ENCODE peak calls at places on chromosomes 7 and 10, in eight cellular contexts. One of them, this sample, is unnamed. For H3K9me3, the result is how much of the 10 kb centered on the place peaks cover.

GRCh38 chr10:21927601-21928000 is 75.9 kb downstream of the DNAJC1 start:
- DNase-seq in thyroid gland: no peak
- DNase-seq in sigmoid colon: no peak
- DNase-seq in IMR-90: peak
- DNase-seq in testis: no peak
- DNase-seq in body of pancreas: no peak
- DNase-seq in tibial nerve: no peak
- DNase-seq in heart left ventricle: no peak
- DNase-seq in this sample: no peak

GRCh38 chr7:104775581-104775980 is 238.4 kb upstream of the KMT2E start:
- DNase-seq in thyroid gland: no peak
- DNase-seq in sigmoid colon: no peak
- DNase-seq in IMR-90: no peak
- DNase-seq in testis: no peak
- DNase-seq in body of pancreas: no peak
- DNase-seq in tibial nerve: no peak
- DNase-seq in heart left ventricle: no peak
- DNase-seq in this sample: no peak

GRCh38 chr7:31439165-31439564 is 74.7 kb upstream of the ITPRID1 start:
- DNase-seq in thyroid gland: no peak
- DNase-seq in sigmoid colon: no peak
- DNase-seq in IMR-90: no peak
- DNase-seq in testis: no peak
- DNase-seq in body of pancreas: no peak
- DNase-seq in tibial nerve: no peak
- DNase-seq in heart left ventricle: no peak
- DNase-seq in this sample: no peak

GRCh38 chr10:69439350-69439739 is 11.9 kb upstream of the TSPAN15 start:
- DNase-seq in thyroid gland: no peak
- DNase-seq in sigmoid colon: peak
- DNase-seq in IMR-90: no peak
- DNase-seq in testis: no peak
- DNase-seq in body of pancreas: peak
- DNase-seq in tibial nerve: no peak
- DNase-seq in heart left ventricle: no peak
- DNase-seq in this sample: no peak

GRCh38 chr10:49321021-49321420 is 22.1 kb downstream of the C10orf71 start:
- DNase-seq in thyroid gland: no peak
- DNase-seq in sigmoid colon: no peak
- DNase-seq in IMR-90: no peak
- DNase-seq in testis: no peak
- DNase-seq in body of pancreas: no peak
- DNase-seq in tibial nerve: no peak
- DNase-seq in heart left ventricle: no peak
- DNase-seq in this sample: no peak

GRCh38 chr7:137966636-137967142 is 35.2 kb downstream of the CREB3L2 start:
- DNase-seq in thyroid gland: no peak
- DNase-seq in sigmoid colon: no peak
- DNase-seq in IMR-90: no peak
- DNase-seq in testis: no peak
- DNase-seq in body of pancreas: no peak
- DNase-seq in tibial nerve: no peak
- DNase-seq in heart left ventricle: no peak
- DNase-seq in this sample: no peak

GRCh38 chr10:131971591-131971990 is 10.1 kb downstream of the BNIP3 start:
- DNase-seq in thyroid gland: no peak
- DNase-seq in sigmoid colon: peak
- DNase-seq in IMR-90: no peak
- DNase-seq in testis: no peak
- DNase-seq in body of pancreas: no peak
- DNase-seq in tibial nerve: no peak
- DNase-seq in heart left ventricle: no peak
- DNase-seq in this sample: no peak

GRCh38 chr10:102420443-102420809 is 210 bp upstream of the FBXL15 start:
- DNase-seq in thyroid gland: no peak
- DNase-seq in sigmoid colon: no peak
- DNase-seq in IMR-90: no peak
- DNase-seq in testis: peak
- DNase-seq in body of pancreas: peak
- DNase-seq in tibial nerve: no peak
- DNase-seq in heart left ventricle: no peak
- DNase-seq in this sample: no peak

GRCh38 chr7:34991938-34992840 is 45.1 kb downstream of the DPY19L1 start:
- DNase-seq in thyroid gland: no peak
- DNase-seq in sigmoid colon: no peak
- DNase-seq in IMR-90: peak
- DNase-seq in testis: no peak
- DNase-seq in body of pancreas: peak
- DNase-seq in tibial nerve: no peak
- DNase-seq in heart left ventricle: no peak
- DNase-seq in this sample: no peak

GRCh38 chr10:775245-776075 is 86.0 kb upstream of the DIP2C start:
- DNase-seq in thyroid gland: no peak
- DNase-seq in sigmoid colon: peak
- DNase-seq in IMR-90: peak
- DNase-seq in testis: no peak
- DNase-seq in body of pancreas: no peak
- DNase-seq in tibial nerve: no peak
- DNase-seq in heart left ventricle: peak
- DNase-seq in this sample: peak

GRCh38 chr10:110077436-110078120 is 69.8 kb downstream of the ADD3 start:
- DNase-seq in thyroid gland: no peak
- DNase-seq in sigmoid colon: no peak
- DNase-seq in IMR-90: no peak
- DNase-seq in testis: no peak
- DNase-seq in body of pancreas: no peak
- DNase-seq in tibial nerve: no peak
- DNase-seq in heart left ventricle: no peak
- DNase-seq in this sample: no peak

GRCh38 chr10:100829933-100830727 is 82.6 kb upstream of the SLF2 start:
- DNase-seq in thyroid gland: no peak
- DNase-seq in sigmoid colon: peak
- DNase-seq in IMR-90: no peak
- DNase-seq in testis: no peak
- DNase-seq in body of pancreas: no peak
- DNase-seq in tibial nerve: no peak
- DNase-seq in heart left ventricle: no peak
- DNase-seq in this sample: no peak

GRCh38 chr7:26157520-26158105 is 5.6 kb downstream of the NFE2L3 start:
- DNase-seq in thyroid gland: no peak
- DNase-seq in sigmoid colon: no peak
- DNase-seq in IMR-90: no peak
- DNase-seq in testis: no peak
- DNase-seq in body of pancreas: no peak
- DNase-seq in tibial nerve: no peak
- DNase-seq in heart left ventricle: no peak
- DNase-seq in this sample: no peak

GRCh38 chr10:94397549-94398370 is 4.6 kb upstream of the TBC1D12 start:
- DNase-seq in thyroid gland: no peak
- DNase-seq in sigmoid colon: no peak
- DNase-seq in IMR-90: peak
- DNase-seq in testis: no peak
- DNase-seq in body of pancreas: no peak
- DNase-seq in tibial nerve: no peak
- DNase-seq in heart left ventricle: no peak
- DNase-seq in this sample: no peak

GRCh38 chr7:157684157-157684595 is 347.4 kb downstream of the DNAJB6 start:
- DNase-seq in thyroid gland: no peak
- DNase-seq in sigmoid colon: no peak
- DNase-seq in IMR-90: no peak
- DNase-seq in testis: peak
- DNase-seq in body of pancreas: no peak
- DNase-seq in tibial nerve: no peak
- DNase-seq in heart left ventricle: no peak
- DNase-seq in this sample: no peak

GRCh38 chr10:36281871-36282331 is 639.8 kb upstream of the FZD8 start:
- DNase-seq in thyroid gland: no peak
- DNase-seq in sigmoid colon: no peak
- DNase-seq in IMR-90: peak
- DNase-seq in testis: no peak
- DNase-seq in body of pancreas: peak
- DNase-seq in tibial nerve: peak
- DNase-seq in heart left ventricle: no peak
- DNase-seq in this sample: no peak
- H3K9me3 ChIP-seq in thyroid gland: under half
- H3K9me3 ChIP-seq in sigmoid colon: under half
- H3K9me3 ChIP-seq in IMR-90: under half
- H3K9me3 ChIP-seq in testis: under half
- H3K9me3 ChIP-seq in body of pancreas: under half
- H3K9me3 ChIP-seq in tibial nerve: under half
- H3K9me3 ChIP-seq in heart left ventricle: under half
- H3K9me3 ChIP-seq in this sample: under half

GRCh38 chr7:22178735-22179134 is 178.2 kb downstream of the RAPGEF5 start:
- DNase-seq in thyroid gland: no peak
- DNase-seq in sigmoid colon: no peak
- DNase-seq in IMR-90: no peak
- DNase-seq in testis: no peak
- DNase-seq in body of pancreas: no peak
- DNase-seq in tibial nerve: no peak
- DNase-seq in heart left ventricle: no peak
- DNase-seq in this sample: no peak

GRCh38 chr7:22173884-22174573 is 182.9 kb downstream of the RAPGEF5 start:
- DNase-seq in thyroid gland: no peak
- DNase-seq in sigmoid colon: no peak
- DNase-seq in IMR-90: no peak
- DNase-seq in testis: no peak
- DNase-seq in body of pancreas: no peak
- DNase-seq in tibial nerve: no peak
- DNase-seq in heart left ventricle: no peak
- DNase-seq in this sample: no peak

GRCh38 chr7:22176791-22177412 is 180.1 kb downstream of the RAPGEF5 start:
- DNase-seq in thyroid gland: no peak
- DNase-seq in sigmoid colon: no peak
- DNase-seq in IMR-90: no peak
- DNase-seq in testis: no peak
- DNase-seq in body of pancreas: peak
- DNase-seq in tibial nerve: no peak
- DNase-seq in heart left ventricle: no peak
- DNase-seq in this sample: no peak

GRCh38 chr7:22179442-22179879 is 177.5 kb downstream of the RAPGEF5 start:
- DNase-seq in thyroid gland: no peak
- DNase-seq in sigmoid colon: no peak
- DNase-seq in IMR-90: no peak
- DNase-seq in testis: no peak
- DNase-seq in body of pancreas: no peak
- DNase-seq in tibial nerve: no peak
- DNase-seq in heart left ventricle: no peak
- DNase-seq in this sample: no peak

DNA sequence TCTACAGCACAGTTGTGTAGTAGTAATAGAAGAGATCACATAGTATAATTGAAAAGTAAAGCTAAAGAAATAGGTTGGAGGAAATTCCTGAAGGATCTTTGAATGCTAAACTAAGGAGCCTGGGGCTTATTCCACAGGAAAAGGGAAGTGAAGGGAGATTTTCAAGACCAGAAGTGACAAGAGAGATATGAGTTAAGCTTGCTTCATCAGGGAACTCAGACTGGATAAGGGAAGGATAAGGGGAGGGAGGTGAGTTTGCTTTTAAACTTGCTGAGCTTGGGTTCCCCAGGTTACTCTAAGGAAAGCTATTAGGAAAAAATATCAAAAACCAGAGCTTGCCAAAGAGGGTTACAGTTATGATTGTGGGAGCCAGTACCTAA is 182.4 kb downstream of the RAPGEF5 start:
- DNase-seq in thyroid gland: no peak
- DNase-seq in sigmoid colon: no peak
- DNase-seq in IMR-90: no peak
- DNase-seq in testis: no peak
- DNase-seq in body of pancreas: no peak
- DNase-seq in tibial nerve: no peak
- DNase-seq in heart left ventricle: no peak
- DNase-seq in this sample: no peak
- TF ChIP-seq CTCF in thyroid gland: no peak
- TF ChIP-seq CTCF in sigmoid colon: no peak
- TF ChIP-seq CTCF in IMR-90: no peak
- TF ChIP-seq CTCF in testis: no peak
- TF ChIP-seq CTCF in body of pancreas: no peak
- TF ChIP-seq CTCF in tibial nerve: no peak
- TF ChIP-seq CTCF in heart left ventricle: no peak
- TF ChIP-seq CTCF in this sample: no peak

DNA sequence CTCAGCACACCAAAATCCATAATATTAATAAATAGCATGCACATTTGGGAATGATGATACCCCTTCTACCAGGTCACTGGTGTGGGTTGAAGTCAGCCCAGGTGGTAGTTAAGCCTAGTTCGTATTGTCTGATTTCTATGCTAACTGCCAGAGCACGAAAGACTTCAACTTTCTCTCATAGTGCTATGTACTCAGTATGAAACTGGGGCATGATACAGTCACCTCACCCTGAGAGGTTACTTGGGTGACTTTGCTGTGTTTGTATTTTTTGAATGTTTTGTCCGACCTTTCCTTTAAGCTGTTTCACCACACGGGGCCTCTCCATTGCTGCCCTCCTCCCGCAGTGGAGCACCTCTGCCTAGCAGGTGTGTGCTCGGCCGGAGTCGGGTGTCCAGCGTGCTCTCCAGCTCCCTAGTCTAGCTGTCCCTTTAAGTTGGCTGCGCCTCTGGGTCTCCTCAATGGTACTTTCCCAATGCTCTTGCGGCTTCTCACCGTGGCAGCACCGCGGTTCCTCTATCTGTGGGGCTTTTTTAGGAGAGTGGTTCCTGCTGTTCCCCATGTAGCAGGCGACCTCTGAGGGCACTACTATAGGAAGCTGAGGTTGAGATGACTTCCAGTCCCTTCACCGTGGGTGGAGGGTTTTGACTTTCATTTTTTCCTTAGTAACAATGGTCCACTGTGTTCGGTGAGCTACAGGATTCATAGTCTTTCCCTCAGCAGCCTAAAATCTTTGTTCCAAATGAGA is 524.0 kb upstream of the PFKP start:
- DNase-seq in thyroid gland: no peak
- DNase-seq in sigmoid colon: no peak
- DNase-seq in IMR-90: no peak
- DNase-seq in testis: no peak
- DNase-seq in body of pancreas: no peak
- DNase-seq in tibial nerve: no peak
- DNase-seq in heart left ventricle: no peak
- DNase-seq in this sample: no peak
- TF ChIP-seq POLR2A in thyroid gland: no peak
- TF ChIP-seq POLR2A in sigmoid colon: no peak
- TF ChIP-seq POLR2A in IMR-90: no peak
- TF ChIP-seq POLR2A in testis: no peak
- TF ChIP-seq POLR2A in body of pancreas: no peak
- TF ChIP-seq POLR2A in tibial nerve: no peak
- TF ChIP-seq POLR2A in heart left ventricle: no peak
- TF ChIP-seq POLR2A in this sample: no peak

GRCh38 chr10:43012578-43012977 is 64.3 kb upstream of the RET start:
- DNase-seq in thyroid gland: no peak
- DNase-seq in sigmoid colon: no peak
- DNase-seq in IMR-90: no peak
- DNase-seq in testis: no peak
- DNase-seq in body of pancreas: no peak
- DNase-seq in tibial nerve: no peak
- DNase-seq in heart left ventricle: no peak
- DNase-seq in this sample: no peak
- H3K9me3 ChIP-seq in thyroid gland: under half
- H3K9me3 ChIP-seq in sigmoid colon: under half
- H3K9me3 ChIP-seq in IMR-90: under half
- H3K9me3 ChIP-seq in testis: under half
- H3K9me3 ChIP-seq in body of pancreas: under half
- H3K9me3 ChIP-seq in tibial nerve: under half
- H3K9me3 ChIP-seq in heart left ventricle: under half
- H3K9me3 ChIP-seq in this sample: under half

GRCh38 chr7:5472432-5473315 is 49.0 kb upstream of the TNRC18 start:
- DNase-seq in thyroid gland: no peak
- DNase-seq in sigmoid colon: no peak
- DNase-seq in IMR-90: no peak
- DNase-seq in testis: no peak
- DNase-seq in body of pancreas: no peak
- DNase-seq in tibial nerve: no peak
- DNase-seq in heart left ventricle: no peak
- DNase-seq in this sample: no peak
- TF ChIP-seq CTCF in thyroid gland: no peak
- TF ChIP-seq CTCF in sigmoid colon: no peak
- TF ChIP-seq CTCF in IMR-90: no peak
- TF ChIP-seq CTCF in testis: no peak
- TF ChIP-seq CTCF in body of pancreas: no peak
- TF ChIP-seq CTCF in tibial nerve: no peak
- TF ChIP-seq CTCF in heart left ventricle: no peak
- TF ChIP-seq CTCF in this sample: no peak